ENCODE peak calls at places on chromosomes 4 and X, in seven cellular contexts. D, C, L, X, U, P and A are unnamed samples.

GRCh38 chr4:39067031-39067430 is 5.0 kb downstream of the KLHL5 start:
- DNase-seq in X (no peak), P (no peak), D (no peak), U (no peak), L (no peak), C (no peak), A (no peak)

GRCh38 chrX:71251456-71251973 is 2.4 kb downstream of the ZMYM3 start:
- DNase-seq in U (no peak), C (no peak), P (peak; percentile 16), X (no peak), L (no peak), D (no peak), A (no peak)

GRCh38 chr4:61662362-61662761 is 462.2 kb downstream of the ADGRL3 start:
- DNase-seq in X (no peak), U (no peak), C (no peak), D (no peak), L (no peak), P (no peak), A (no peak)

GRCh38 chrX:108270739-108271396 is 167.4 kb downstream of the COL4A6 start:
- DNase-seq in U (no peak), X (no peak), C (no peak), P (peak; percentile 14), D (peak; percentile 21), L (no peak), A (no peak)

GRCh38 chr4:101078950-101079349 is 268.4 kb downstream of the PPP3CA start:
- DNase-seq in X (no peak), P (no peak), D (no peak), L (no peak), U (no peak), C (no peak), A (no peak)

GRCh38 chrX:84046403-84046984 is 141.5 kb downstream of the RPS6KA6 start:
- DNase-seq in C (peak; percentile 12), X (peak; percentile 12), P (peak; percentile 52), D (peak; percentile 46), U (no peak), L (peak; percentile 4), A (no peak)

GRCh38 chr4:53781614-53782467 is 190.6 kb upstream of the LNX1 start:
- DNase-seq in C (no peak), L (no peak), U (no peak), X (no peak), P (peak; percentile 62), D (no peak), A (no peak)

GRCh38 chrX:103056902-103057301 is 7.1 kb downstream of the BEX1 start:
- DNase-seq in D (no peak), X (no peak), P (no peak), C (no peak), U (no peak), L (no peak), A (no peak)

GRCh38 chr4:25621027-25621930 is 34.4 kb upstream of the SLC34A2 start:
- DNase-seq in L (no peak), C (no peak), D (no peak), X (no peak), U (no peak), P (peak; percentile 2), A (no peak)

GRCh38 chrX:13123857-13124345 is 79.5 kb upstream of the FAM9C start:
- DNase-seq in C (no peak), X (no peak), L (no peak), U (no peak), P (peak; percentile 85), D (peak; percentile 35), A (no peak)

GRCh38 chr4:13989496-13989895 is 362.0 kb upstream of the BOD1L1 start:
- DNase-seq in X (no peak), P (peak; percentile 47), U (no peak), C (no peak), D (peak; percentile 54), L (no peak), A (no peak)

GRCh38 chrX:45187731-45188130 is 12.9 kb downstream of the DIPK2B start:
- DNase-seq in P (peak; percentile 2), L (no peak), U (no peak), D (peak; percentile 13), X (no peak), C (no peak), A (no peak)
- H3K4me3 ChIP-seq in P (peak overlapping the region; percentile 62), L (peak overlapping the region; percentile 32), U (peak overlapping the region; percentile 46), D (no peak overlapping the region), X (peak overlapping the region; percentile 29), C (no peak overlapping the region), A (no peak overlapping the region)

DNA sequence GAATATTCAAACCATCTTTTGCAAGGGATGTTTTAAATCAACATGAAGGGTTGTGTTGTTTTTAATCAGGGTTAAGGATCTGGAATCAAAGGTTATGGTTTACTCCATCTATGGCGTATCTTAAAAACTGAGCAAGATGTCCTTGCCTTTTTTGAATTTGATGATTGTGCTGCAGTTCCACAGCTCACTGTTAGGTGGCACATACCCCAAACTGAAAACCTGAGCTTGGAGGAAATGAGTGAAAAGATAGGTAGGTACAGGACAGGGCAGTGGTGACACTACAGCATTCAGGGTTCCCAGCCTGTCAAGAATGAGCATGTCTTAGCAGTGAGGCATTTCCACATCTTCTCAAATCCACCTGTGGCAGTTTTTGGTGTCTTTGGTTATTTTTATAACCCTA is 13.1 kb upstream of the EOLA1 start:
- DNase-seq in D (peak; percentile 24), X (peak; percentile 28), L (peak; percentile 28), U (no peak), C (no peak), P (peak; percentile 49), A (no peak)
- TF ChIP-seq CTCF in D (peak; percentile 54), X (peak; percentile 72), L (peak; percentile 63), U (peak; percentile 41), C (peak; percentile 42), P (peak; percentile 67), A (peak; percentile 50)

GRCh38 chrX:39065051-39065871 is 264.0 kb downstream of the MID1IP1 start:
- DNase-seq in L (no peak), C (peak; percentile 36), X (no peak), D (no peak), P (no peak), U (no peak), A (no peak)
- H3K4me3 ChIP-seq in L (no peak overlapping the region), C (no peak overlapping the region), X (no peak overlapping the region), D (no peak overlapping the region), P (no peak overlapping the region), U (no peak overlapping the region), A (no peak overlapping the region)

GRCh38 chrX:9180623-9181022 is 146.7 kb upstream of the FAM9B start:
- DNase-seq in C (no peak), L (no peak), U (no peak), X (no peak), P (no peak), D (no peak), A (no peak)
- TF ChIP-seq CTCF in C (no peak), L (no peak), U (no peak), X (no peak), P (no peak), D (no peak), A (no peak)

DNA sequence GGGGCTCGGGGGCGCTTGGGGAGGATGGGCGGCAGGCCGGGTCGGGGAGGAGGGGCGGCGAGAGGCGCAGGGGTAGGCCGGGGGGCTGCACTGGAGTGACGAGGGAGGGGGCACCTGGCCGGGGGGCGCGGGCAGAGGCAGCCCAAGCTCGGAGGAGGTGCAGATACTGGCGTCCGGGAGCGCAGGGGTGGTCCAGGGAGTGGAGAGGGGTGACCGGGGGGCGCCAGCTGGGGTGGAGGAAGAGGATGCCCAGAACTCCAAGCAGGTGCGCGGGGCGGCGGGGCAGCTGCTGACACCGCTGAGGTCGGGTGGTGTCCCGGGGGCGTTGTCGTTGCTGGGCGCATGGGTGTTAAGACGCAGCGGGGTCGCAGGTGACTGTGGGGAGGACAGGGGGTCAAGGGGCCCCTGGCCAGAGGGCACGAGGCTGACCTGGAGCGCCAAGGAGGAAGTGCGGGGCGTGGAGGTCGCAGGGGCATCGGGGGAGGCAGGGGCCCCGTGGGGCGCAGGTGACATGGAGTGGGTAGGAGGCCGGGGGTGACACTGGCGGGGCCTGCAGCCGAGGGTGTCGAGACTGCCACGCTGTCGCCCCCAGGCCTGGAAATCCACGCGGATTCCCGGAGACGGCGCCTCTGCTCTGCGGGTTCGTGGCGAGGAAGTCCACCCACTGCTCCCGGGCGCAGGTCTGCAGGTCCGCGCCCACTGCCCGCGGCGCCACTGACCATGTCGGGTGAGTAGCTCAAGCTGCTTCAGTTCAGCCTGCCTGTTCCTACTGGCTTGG is 928 bp downstream of the GYG2 start:
- DNase-seq in U (no peak), C (no peak), D (no peak), X (no peak), P (no peak), L (no peak), A (no peak)
- H3K4me3 ChIP-seq in U (peak overlapping the region; percentile 32), C (peak overlapping the region; percentile 61), D (peak overlapping the region; percentile 72), X (no peak overlapping the region), P (peak overlapping the region; percentile 46), L (peak overlapping the region; percentile 34), A (no peak overlapping the region)